ENCODE peak calls at places on chromosome X, in eight cellular contexts. J is HCT116, Q is PC-3, M is neural progenitor cell, H is GM23338, I is hepatocyte, N is OCI-LY7, X is SK-N-SH. Y is an unnamed sample.

GRCh38 chrX:13487731-13488505 is 81.5 kb upstream of the EGFL6 start:
- DNase-seq in Q (peak), I (peak), J (peak), M (peak), X (peak), N (peak), H (peak), Y (peak)

GRCh38 chrX:102976290-102976689 is 39.2 kb downstream of the RAB40AL start:
- DNase-seq in M (no peak), I (no peak), Q (peak), X (no peak), J (no peak), N (no peak), H (no peak), Y (peak)

GRCh38 chrX:39613508-39613921 is 484.2 kb downstream of the BCOR start:
- DNase-seq in Q (no peak), N (peak), M (peak), J (no peak), I (peak), H (peak), X (peak), Y (peak)

GRCh38 chrX:23554304-23554703 is 113.0 kb upstream of the PRDX4 start:
- DNase-seq in N (peak), H (peak), M (peak), Q (peak), I (peak), X (peak), J (peak), Y (peak)

GRCh38 chrX:43939187-43939926 is 33.8 kb downstream of the NDP start:
- DNase-seq in N (no peak), M (no peak), J (no peak), H (no peak), X (no peak), I (no peak), Q (peak), Y (peak)

GRCh38 chrX:13427441-13428054 is 107.7 kb upstream of the ATXN3L start:
- DNase-seq in H (no peak), J (no peak), Q (no peak), M (no peak), I (no peak), X (no peak), N (no peak), Y (no peak)

GRCh38 chrX:11968991-11969390 is 169.3 kb upstream of the FRMPD4 start:
- DNase-seq in J (no peak), M (no peak), N (no peak), Q (peak), H (no peak), X (no peak), I (no peak), Y (no peak)

GRCh38 chrX:70176938-70177533 is at the start of gene DGAT2L6:
- DNase-seq in Q (no peak), H (no peak), N (no peak), X (no peak), I (no peak), J (no peak), M (no peak), Y (no peak)

GRCh38 chrX:24002792-24003191 is 24.2 kb downstream of the KLHL15 start:
- DNase-seq in Q (peak), J (no peak), X (no peak), M (no peak), H (no peak), I (no peak), N (no peak), Y (no peak)

GRCh38 chrX:107758231-107758766 is 17.3 kb downstream of the TSC22D3 start:
- DNase-seq in Q (no peak), M (no peak), J (no peak), I (no peak), H (no peak), N (no peak), X (no peak), Y (no peak)

GRCh38 chrX:24838624-24839023 is 144.9 kb downstream of the POLA1 start:
- DNase-seq in J (no peak), Q (peak), X (peak), I (peak), H (peak), N (peak), M (peak), Y (peak)

GRCh38 chrX:124023838-124024238 is 62.3 kb downstream of the STAG2 start:
- DNase-seq in J (no peak), N (no peak), I (no peak), Q (no peak), M (no peak), H (no peak), X (no peak), Y (peak)

GRCh38 chrX:55754861-55755294 is 37.3 kb downstream of the RRAGB start:
- DNase-seq in X (no peak), I (no peak), M (no peak), N (no peak), J (no peak), H (no peak), Q (no peak), Y (no peak)

GRCh38 chrX:147894332-147894870 is 17.3 kb upstream of the FMR1 start:
- DNase-seq in J (no peak), H (no peak), I (peak), X (no peak), Q (no peak), M (peak), N (no peak), Y (no peak)

GRCh38 chrX:130158311-130158710 is 7.3 kb downstream of the AIFM1 start:
- DNase-seq in N (no peak), H (peak), Q (no peak), I (no peak), X (no peak), M (no peak), J (no peak), Y (no peak)
- H3K4me3 ChIP-seq in N (no peak), H (no peak), Q (no peak), I (no peak), X (no peak), M (no peak), J (no peak), Y (no peak)

GRCh38 chrX:53681661-53682060 is 4.9 kb downstream of the HUWE1 start:
- DNase-seq in N (no peak), M (no peak), X (no peak), H (no peak), Q (peak), I (no peak), J (no peak), Y (peak)
- TF ChIP-seq EZH2phosphoT487 in N (no peak), M (no peak), X (no peak), H (no peak), Q (no peak), I (no peak), J (no peak), Y (no peak)

GRCh38 chrX:16727637-16728036 is 8.2 kb downstream of the SYAP1 start:
- DNase-seq in N (no peak), M (no peak), H (no peak), I (no peak), X (no peak), Q (peak), J (no peak), Y (no peak)
- H3K4me2 ChIP-seq in N (no peak), M (no peak), H (no peak), I (no peak), X (no peak), Q (no peak), J (no peak), Y (no peak)

GRCh38 chrX:15349046-15349445 is 13.7 kb upstream of the PIGA start:
- DNase-seq in X (peak), N (peak), H (peak), J (peak), M (peak), Q (peak), I (peak), Y (peak)

GRCh38 chrX:15340867-15341266 is 5.5 kb upstream of the PIGA start:
- DNase-seq in J (no peak), X (no peak), I (no peak), M (peak), N (no peak), Q (no peak), H (no peak), Y (no peak)

GRCh38 chrX:15343075-15343476 is 7.8 kb upstream of the PIGA start:
- DNase-seq in M (no peak), X (no peak), Q (peak), I (peak), J (no peak), N (no peak), H (no peak), Y (peak)

GRCh38 chrX:15344106-15344505 is 8.8 kb upstream of the PIGA start:
- DNase-seq in J (no peak), I (no peak), X (no peak), N (no peak), H (peak), M (no peak), Q (no peak), Y (no peak)
- H3K4me3 ChIP-seq in J (no peak), I (no peak), X (no peak), N (no peak), H (no peak), M (no peak), Q (no peak), Y (no peak)

GRCh38 chrX:141736656-141737055 is 38.1 kb upstream of the SPANXD start:
- DNase-seq in J (no peak), I (no peak), X (no peak), Q (no peak), H (no peak), M (no peak), N (no peak), Y (no peak)

GRCh38 chrX:141732031-141732430 is 33.5 kb upstream of the SPANXD start:
- DNase-seq in H (no peak), I (no peak), N (no peak), X (no peak), M (no peak), J (no peak), Q (peak), Y (no peak)

GRCh38 chrX:141733371-141733770 is 34.8 kb upstream of the SPANXD start:
- DNase-seq in M (no peak), J (no peak), X (no peak), H (no peak), I (no peak), Q (peak), N (no peak), Y (no peak)
- TF ChIP-seq EZH2phosphoT487 in M (no peak), J (no peak), X (no peak), H (no peak), I (no peak), Q (no peak), N (no peak), Y (no peak)

GRCh38 chrX:150037041-150037440 is 98.8 kb upstream of the EOLA2 start:
- DNase-seq in J (no peak), X (no peak), I (no peak), Q (peak), N (no peak), H (no peak), M (no peak), Y (peak)

GRCh38 chrX:150036181-150036580 is 97.9 kb upstream of the EOLA2 start:
- DNase-seq in N (no peak), J (no peak), Q (peak), M (no peak), I (no peak), X (peak), H (no peak), Y (peak)

GRCh38 chrX:150038356-150038755 is 100.1 kb upstream of the EOLA2 start:
- DNase-seq in M (no peak), Q (no peak), X (no peak), N (no peak), H (no peak), I (no peak), J (no peak), Y (no peak)

GRCh38 chrX:150035531-150035930 is 97.2 kb upstream of the EOLA2 start:
- DNase-seq in H (no peak), J (no peak), M (no peak), N (no peak), X (no peak), Q (peak), I (no peak), Y (peak)

GRCh38 chrX:150036641-150037040 is 98.3 kb upstream of the EOLA2 start:
- DNase-seq in I (no peak), M (no peak), H (no peak), N (no peak), X (no peak), J (no peak), Q (no peak), Y (no peak)
- H3K4me2 ChIP-seq in I (no peak), M (no peak), H (no peak), N (no peak), X (no peak), J (peak), Q (peak), Y (peak)

GRCh38 chrX:64850371-64851082 is 125.7 kb downstream of the ZC4H2 start:
- DNase-seq in N (peak), X (no peak), H (no peak), J (no peak), M (no peak), I (no peak), Q (no peak), Y (no peak)
- H3K4me3 ChIP-seq in N (peak), X (no peak), H (no peak), J (no peak), M (no peak), I (no peak), Q (no peak), Y (no peak)

GRCh38 chrX:30975467-30975866 is 86.4 kb upstream of the TAB3 start:
- DNase-seq in I (no peak), M (no peak), Q (no peak), N (no peak), X (no peak), H (no peak), J (no peak), Y (no peak)

GRCh38 chrX:30973784-30974427 is 84.9 kb upstream of the TAB3 start:
- DNase-seq in N (no peak), J (no peak), Q (no peak), M (peak), I (no peak), H (peak), X (no peak), Y (no peak)

GRCh38 chrX:30967516-30967915 is 78.5 kb upstream of the TAB3 start:
- DNase-seq in M (no peak), Q (no peak), H (no peak), N (no peak), J (no peak), I (no peak), X (no peak), Y (no peak)

DNA sequence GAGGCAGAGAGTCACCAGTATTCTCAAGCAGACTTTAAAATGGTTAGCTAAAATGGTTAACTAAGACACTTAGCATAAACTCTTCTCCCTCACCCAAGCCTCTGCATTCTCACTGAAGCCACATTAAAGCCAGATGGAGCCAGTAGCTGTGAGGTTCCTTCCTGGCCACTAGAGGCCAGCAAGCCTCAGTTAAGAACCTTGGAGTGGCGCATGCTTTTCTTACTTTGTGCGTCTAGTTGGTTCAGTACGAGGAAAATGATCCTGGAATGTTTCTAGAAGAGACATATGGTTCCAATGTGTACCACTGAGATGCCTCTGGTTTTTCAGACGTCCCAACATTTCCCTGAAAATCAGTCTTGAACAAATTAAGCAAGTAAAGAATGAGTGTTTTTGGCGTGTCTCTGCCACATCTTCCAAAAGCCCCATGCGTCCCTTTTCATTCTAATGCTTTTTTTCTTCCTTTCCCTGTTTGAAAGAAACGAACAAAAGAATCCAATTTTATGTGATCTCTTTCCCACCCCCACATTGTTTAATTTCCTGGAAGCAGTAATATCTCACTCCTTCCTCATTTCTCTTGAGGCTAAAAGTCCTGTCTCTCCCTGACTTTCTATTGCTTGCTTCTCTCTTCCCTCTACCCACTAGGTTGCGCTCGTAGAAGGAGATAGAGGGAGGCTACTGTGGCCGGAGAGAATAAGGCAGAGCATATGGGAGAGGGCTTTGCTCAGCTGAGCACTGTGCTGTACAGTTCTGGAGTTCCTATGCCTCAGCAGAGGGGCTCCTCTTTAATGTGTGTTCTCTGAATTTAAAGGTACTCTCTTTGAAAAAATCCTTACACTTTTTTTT is 82.9 kb upstream of the TAB3 start:
- DNase-seq in I (peak), J (no peak), Q (peak), M (peak), X (peak), N (peak), H (peak), Y (peak)
- TF ChIP-seq EZH2phosphoT487 in I (no peak), J (no peak), Q (no peak), M (no peak), X (no peak), N (no peak), H (no peak), Y (no peak)

DNA sequence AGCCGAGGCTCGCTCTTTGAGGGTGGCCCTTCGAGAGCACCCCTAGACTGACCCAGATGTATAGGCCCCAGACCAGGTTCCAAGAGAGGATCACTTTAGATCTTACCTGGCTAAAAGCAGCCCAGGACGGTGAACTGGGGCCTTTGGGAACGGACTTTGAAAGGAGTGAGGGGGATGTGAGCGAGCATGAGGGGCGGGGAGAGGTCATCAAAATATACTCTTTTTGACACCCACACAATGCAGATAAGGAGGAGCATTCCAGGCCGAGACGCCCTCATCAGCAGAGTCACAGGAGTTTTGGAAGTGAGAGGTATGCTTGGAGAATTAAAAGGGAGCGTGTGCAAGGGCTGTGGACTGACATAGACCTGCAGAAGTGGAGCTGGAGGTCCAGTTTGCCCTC is 528 bp downstream of the NSDHL start:
- DNase-seq in Q (no peak), I (no peak), M (no peak), X (no peak), N (no peak), H (no peak), J (no peak), Y (peak)
- H3K4me2 ChIP-seq in Q (peak), I (peak), M (peak), X (peak), N (peak), H (peak), J (peak), Y (peak)